ENCODE peak calls at places on chromosomes 4 and X, in seven cellular contexts. R, D, E, C, O, F and W are unnamed samples.

GRCh38 chr4:172758586-172759340 is 409.8 kb upstream of the GALNT7 start:
- DNase-seq in F (no peak), R (no peak), E (no peak), O (no peak), D (no peak), C (no peak), W (no peak)

GRCh38 chr4:98092833-98093439 is 50.3 kb downstream of the STPG2 start:
- DNase-seq in E (peak; percentile 43), O (peak; percentile 9), F (peak; percentile 28), C (no peak), D (peak; percentile 27), R (no peak), W (peak; percentile 22)

GRCh38 chr4:53800741-53801140 is 209.5 kb upstream of the LNX1 start:
- DNase-seq in C (no peak), O (no peak), D (no peak), F (no peak), E (no peak), R (no peak), W (no peak)

GRCh38 chrX:99938464-99938863 is 471.6 kb downstream of the PCDH19 start:
- DNase-seq in E (no peak), O (no peak), D (no peak), R (no peak), C (no peak), F (no peak), W (no peak)

GRCh38 chr4:185738038-185738552 is 73.9 kb downstream of the SORBS2 start:
- DNase-seq in R (no peak), C (no peak), F (no peak), E (peak; percentile 88), D (no peak), O (no peak), W (no peak)

GRCh38 chrX:68634649-68635227 is 12.7 kb upstream of the STARD8 start:
- DNase-seq in F (no peak), C (no peak), R (no peak), E (no peak), O (no peak), D (no peak), W (no peak)

GRCh38 chrX:39195156-39195555 is 393.9 kb downstream of the MID1IP1 start:
- DNase-seq in E (no peak), R (no peak), F (no peak), C (no peak), O (no peak), D (no peak), W (no peak)

GRCh38 chr4:45036677-45037076 is 310.3 kb upstream of the GNPDA2 start:
- DNase-seq in R (no peak), F (no peak), O (no peak), E (no peak), C (no peak), D (no peak), W (no peak)

GRCh38 chrX:137545711-137546651 is 19.9 kb upstream of the ZIC3 start:
- DNase-seq in F (no peak), C (peak; percentile 49), R (no peak), O (no peak), E (no peak), D (no peak), W (no peak)

GRCh38 chr4:4502694-4503311 is 39.0 kb downstream of the STX18 start:
- DNase-seq in O (no peak), F (peak; percentile 42), D (no peak), R (no peak), C (no peak), E (peak; percentile 64), W (no peak)

GRCh38 chrX:98194036-98194435 is 1310.3 kb downstream of the RPA4 start:
- DNase-seq in E (no peak), D (no peak), C (no peak), R (no peak), F (no peak), O (no peak), W (no peak)

GRCh38 chr4:128355301-128355700 is 67.7 kb upstream of the PGRMC2 start:
- DNase-seq in D (no peak), E (peak; percentile 41), C (no peak), R (no peak), F (peak; percentile 44), O (no peak), W (no peak)

GRCh38 chr4:110787109-110787508 is 164.2 kb upstream of the PITX2 start:
- DNase-seq in F (no peak), C (no peak), O (no peak), E (no peak), R (no peak), D (no peak), W (no peak)

GRCh38 chr4:54526560-54526959 is 131.2 kb upstream of the KIT start:
- DNase-seq in D (no peak), R (no peak), C (no peak), E (no peak), O (no peak), F (no peak), W (no peak)

GRCh38 chr4:41625531-41625930 is 87.6 kb downstream of the LIMCH1 start:
- DNase-seq in O (no peak), F (no peak), C (no peak), D (no peak), E (no peak), R (no peak), W (no peak)

GRCh38 chrX:120015145-120016067 is 62.1 kb downstream of the RHOXF2B start:
- DNase-seq in O (no peak), F (no peak), D (no peak), R (no peak), C (peak; percentile 53), E (no peak), W (no peak)

GRCh38 chr4:84583871-84584373 is 995 bp downstream of the CDS1 start:
- DNase-seq in C (no peak), F (no peak), E (no peak), D (no peak), R (no peak), O (no peak), W (no peak)

GRCh38 chr4:155617312-155617711 is 49.3 kb upstream of the GUCY1A1 start:
- DNase-seq in R (no peak), F (no peak), E (peak; percentile 95), O (no peak), C (no peak), D (no peak), W (no peak)

GRCh38 chr4:181650033-181650825 is 593.0 kb upstream of the TENM3 start:
- DNase-seq in D (no peak), C (no peak), R (no peak), F (no peak), O (no peak), E (no peak), W (no peak)

GRCh38 chr4:13347517-13348125 is 136.5 kb downstream of the RAB28 start:
- DNase-seq in F (no peak), D (no peak), C (no peak), E (no peak), R (no peak), O (no peak), W (no peak)

GRCh38 chr4:188008377-188008776 is 12.8 kb downstream of the ZFP42 start:
- DNase-seq in F (no peak), E (no peak), C (no peak), R (no peak), O (no peak), D (no peak), W (no peak)

GRCh38 chrX:95057341-95057740 is 1383.3 kb downstream of the FAM133A start:
- DNase-seq in F (no peak), C (no peak), R (no peak), O (no peak), D (no peak), E (no peak), W (no peak)

GRCh38 chrX:95059909-95060308 is 1385.9 kb downstream of the FAM133A start:
- DNase-seq in C (no peak), R (no peak), D (no peak), F (no peak), E (no peak), O (no peak), W (no peak)

GRCh38 chrX:95055991-95056390 is 1382.0 kb downstream of the FAM133A start:
- DNase-seq in E (no peak), C (no peak), R (no peak), F (no peak), O (no peak), D (no peak), W (no peak)

GRCh38 chrX:95056901-95057300 is 1382.9 kb downstream of the FAM133A start:
- DNase-seq in O (no peak), R (no peak), E (no peak), F (peak; percentile 0), D (no peak), C (no peak), W (no peak)

GRCh38 chrX:95058815-95059214 is 1384.8 kb downstream of the FAM133A start:
- DNase-seq in F (no peak), D (no peak), R (no peak), O (no peak), E (no peak), C (no peak), W (no peak)
- H3K9ac ChIP-seq in F (no peak overlapping the region), D (no peak overlapping the region), R (no peak overlapping the region), O (no peak overlapping the region), E (no peak overlapping the region), C (no peak overlapping the region), W (no peak overlapping the region)

DNA sequence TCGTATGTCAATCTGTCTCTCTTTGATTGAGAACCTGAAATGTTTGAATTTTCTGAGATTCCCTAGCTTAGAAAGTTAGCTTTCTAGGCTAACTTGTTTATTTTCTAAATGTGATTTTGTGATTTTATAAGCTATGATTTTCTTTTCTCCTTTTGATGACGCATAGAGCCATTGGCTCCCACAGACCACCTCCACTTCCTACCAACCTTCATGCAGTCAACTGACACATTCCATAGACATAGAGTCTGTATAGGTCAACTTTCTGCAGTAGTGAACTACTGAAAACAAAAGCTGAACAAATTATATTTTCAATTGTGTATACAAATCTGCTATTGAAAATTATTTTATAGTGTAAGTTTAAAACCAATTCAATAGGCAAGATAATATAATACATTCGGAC is 2.8 kb upstream of the SULT1B1 start:
- DNase-seq in D (no peak), R (no peak), E (peak; percentile 42), F (no peak), C (no peak), O (no peak), W (no peak)
- TF ChIP-seq POLR2AphosphoS5 in D (no peak), R (no peak), E (no peak), F (no peak), C (no peak), O (no peak), W (no peak)

GRCh38 chr4:46993075-46994006 is at the start of gene GABRA4:
- DNase-seq in C (peak; percentile 68), D (no peak), R (no peak), O (no peak), F (no peak), E (no peak), W (no peak)
- TF ChIP-seq EZH2 in C (peak; percentile 64), D (no peak), R (no peak), O (no peak), F (no peak), E (peak; percentile 21), W (peak; percentile 61)

GRCh38 chr4:87121332-87122065 is 98.9 kb downstream of the KLHL8 start:
- DNase-seq in R (no peak), E (no peak), C (no peak), D (no peak), O (no peak), F (no peak), W (no peak)
- H3K9ac ChIP-seq in R (no peak overlapping the region), E (no peak overlapping the region), C (no peak overlapping the region), D (no peak overlapping the region), O (no peak overlapping the region), F (no peak overlapping the region), W (no peak overlapping the region)